ENCODE peak calls at places on chromosomes 16 and 17, in seven cellular contexts. G, B, C, Z, L, Q and P are unnamed samples.

GRCh38 chr17:64024781-64025731 is 4.6 kb upstream of the ICAM2 start:
- DNase-seq in G (no peak), B (no peak), C (no peak), Z (no peak), L (peak), Q (no peak), P (no peak)

GRCh38 chr16:47928008-47928407 is 227.8 kb downstream of the ABCC12 start:
- DNase-seq in G (no peak), B (no peak), C (no peak), Z (no peak), L (no peak), Q (no peak), P (no peak)

GRCh38 chr17:21463779-21464407 is 87.7 kb downstream of the KCNJ12 start:
- DNase-seq in G (peak), B (no peak), C (no peak), Z (peak), L (no peak), Q (no peak), P (peak)

GRCh38 chr16:88719267-88719932 is 13.1 kb downstream of the CTU2 start:
- DNase-seq in G (no peak), B (no peak), C (no peak), Z (peak), L (no peak), Q (no peak), P (no peak)

GRCh38 chr16:19153876-19154275 is 14.2 kb upstream of the SYT17 start:
- DNase-seq in G (no peak), B (no peak), C (peak), Z (no peak), L (no peak), Q (no peak), P (no peak)

GRCh38 chr17:27289856-27290255 is 4.1 kb upstream of the WSB1 start:
- DNase-seq in G (no peak), B (no peak), C (no peak), Z (no peak), L (no peak), Q (no peak), P (no peak)

GRCh38 chr16:11330526-11331237 is 14.6 kb upstream of the RMI2 start:
- DNase-seq in G (no peak), B (no peak), C (no peak), Z (no peak), L (no peak), Q (no peak), P (no peak)

GRCh38 chr17:79011451-79012147 is 2.0 kb upstream of the CANT1 start:
- DNase-seq in G (no peak), B (no peak), C (peak), Z (no peak), L (no peak), Q (no peak), P (no peak)

GRCh38 chr16:85707528-85708095 is 18.9 kb upstream of the GINS2 start:
- DNase-seq in G (no peak), B (no peak), C (no peak), Z (no peak), L (no peak), Q (no peak), P (no peak)

GRCh38 chr17:46978489-46979022 is 497 bp downstream of the RPRML start:
- DNase-seq in G (peak), B (no peak), C (no peak), Z (no peak), L (no peak), Q (no peak), P (no peak)

GRCh38 chr16:49854227-49855203 is 1.4 kb downstream of the ZNF423 start:
- DNase-seq in G (peak), B (no peak), C (no peak), Z (peak), L (peak), Q (peak), P (no peak)

GRCh38 chr17:44362964-44363612 is 565 bp downstream of the FAM171A2 start:
- DNase-seq in G (peak), B (no peak), C (no peak), Z (peak), L (no peak), Q (no peak), P (peak)

GRCh38 chr17:44367626-44368025 is 4.0 kb upstream of the FAM171A2 start:
- DNase-seq in G (no peak), B (no peak), C (no peak), Z (no peak), L (no peak), Q (no peak), P (no peak)

GRCh38 chr17:44362479-44362963 is 1.1 kb downstream of the FAM171A2 start:
- DNase-seq in G (no peak), B (no peak), C (no peak), Z (peak), L (no peak), Q (no peak), P (peak)

GRCh38 chr17:44363613-44364159 is at the start of gene FAM171A2:
- DNase-seq in G (peak), B (no peak), C (peak), Z (peak), L (no peak), Q (peak), P (peak)

DNA sequence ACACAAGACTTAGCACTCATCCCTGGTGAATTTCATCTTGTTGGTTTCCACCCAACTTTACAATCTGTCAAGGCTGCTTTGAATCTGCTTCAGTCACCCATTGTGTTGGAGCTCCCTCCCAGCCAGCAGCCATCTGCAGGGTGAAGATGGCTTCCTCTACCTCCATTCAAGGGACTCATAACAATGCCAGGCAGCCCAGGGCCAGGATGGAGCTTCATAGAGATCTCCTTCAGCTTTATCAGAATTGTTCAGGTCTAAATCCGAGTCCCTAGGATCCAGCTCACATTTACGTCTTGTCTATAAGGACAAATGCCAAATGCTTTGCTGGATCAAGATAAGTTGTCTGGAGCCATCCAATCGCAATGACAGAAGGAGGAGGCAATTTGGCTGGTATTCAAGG is 3.6 kb upstream of the FAM171A2 start:
- DNase-seq in G (no peak), B (no peak), C (peak), Z (no peak), L (no peak), Q (peak), P (no peak)
- TF ChIP-seq CTCF in G (no peak), B (no peak), C (no peak), Z (no peak), L (no peak), Q (no peak), P (no peak)

GRCh38 chr17:45051060-45051719 is at the start of gene DCAKD:
- DNase-seq in G (peak), B (peak), C (peak), Z (peak), L (peak), Q (peak), P (peak)
- TF ChIP-seq CTCF in G (no peak), B (peak), C (no peak), Z (peak), L (no peak), Q (no peak), P (no peak)

GRCh38 chr17:43846221-43846712 is 709 bp upstream of the CD300LG start:
- DNase-seq in G (peak), B (peak), C (peak), Z (peak), L (peak), Q (peak), P (peak)
- TF ChIP-seq CTCF in G (peak), B (peak), C (peak), Z (peak), L (peak), Q (peak), P (peak)

DNA sequence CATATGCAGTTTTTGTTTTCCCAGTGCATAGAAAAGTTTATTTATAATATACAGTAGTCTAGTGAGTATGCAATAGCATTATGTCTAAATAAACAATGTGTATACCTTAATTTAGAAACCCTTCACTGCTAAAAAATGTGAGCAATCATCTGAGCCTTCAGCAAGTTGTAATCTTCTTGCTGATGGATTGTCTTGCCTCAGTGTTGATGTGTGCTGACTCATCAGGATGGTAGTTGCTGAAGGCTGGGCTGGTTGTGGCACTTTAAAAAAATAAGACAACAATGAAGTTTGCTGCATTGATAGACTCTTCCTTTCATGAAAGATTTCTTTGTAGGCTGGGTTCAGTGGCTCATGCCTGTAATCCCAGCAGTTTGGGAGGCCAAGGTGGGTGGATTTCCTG is 13.9 kb upstream of the CAPNS2 start:
- DNase-seq in G (no peak), B (peak), C (peak), Z (no peak), L (no peak), Q (no peak), P (no peak)
- TF ChIP-seq CTCF in G (no peak), B (no peak), C (no peak), Z (no peak), L (no peak), Q (no peak), P (no peak)

DNA sequence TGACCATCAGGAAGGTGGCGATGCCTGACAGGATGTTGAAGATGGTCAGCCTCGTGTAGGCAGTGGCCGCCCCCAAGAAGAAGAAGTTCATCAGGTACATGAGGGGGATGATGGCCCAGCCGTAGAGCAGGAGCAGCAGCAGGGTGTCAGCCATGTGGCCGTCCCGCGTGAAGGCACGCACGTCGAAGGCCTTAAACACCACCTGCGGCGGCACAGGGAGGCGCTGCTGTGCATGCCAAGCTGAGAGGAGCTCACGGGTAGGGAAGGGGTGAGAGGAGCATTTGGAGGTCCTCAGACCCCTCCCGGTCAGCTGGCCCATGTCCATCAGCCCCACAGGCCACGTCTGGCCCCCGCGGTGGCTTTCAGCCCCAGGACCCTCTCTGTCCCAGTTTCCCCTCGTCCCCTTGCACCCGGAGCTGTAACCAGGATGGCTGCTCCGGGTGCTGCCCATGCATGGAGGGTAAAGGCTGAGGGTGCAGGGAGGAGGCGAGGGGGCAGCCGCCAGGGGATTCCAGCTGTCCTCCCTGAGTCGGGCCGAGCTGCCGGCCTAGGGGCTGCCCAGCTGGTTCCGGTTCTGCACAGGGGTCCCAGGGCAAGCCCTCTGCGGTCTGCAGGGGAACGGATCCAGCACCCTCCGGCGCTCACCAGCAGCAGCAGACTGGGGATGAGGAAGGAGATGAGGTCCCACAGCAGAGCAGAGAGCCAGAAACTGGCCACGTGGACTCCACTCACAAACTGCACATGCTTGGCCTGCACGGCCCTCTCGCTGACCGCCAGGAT is 17.1 kb upstream of the RNPS1 start:
- DNase-seq in G (no peak), B (no peak), C (no peak), Z (no peak), L (no peak), Q (no peak), P (no peak)
- TF ChIP-seq CTCF in G (no peak), B (no peak), C (no peak), Z (no peak), L (no peak), Q (no peak), P (no peak)

DNA sequence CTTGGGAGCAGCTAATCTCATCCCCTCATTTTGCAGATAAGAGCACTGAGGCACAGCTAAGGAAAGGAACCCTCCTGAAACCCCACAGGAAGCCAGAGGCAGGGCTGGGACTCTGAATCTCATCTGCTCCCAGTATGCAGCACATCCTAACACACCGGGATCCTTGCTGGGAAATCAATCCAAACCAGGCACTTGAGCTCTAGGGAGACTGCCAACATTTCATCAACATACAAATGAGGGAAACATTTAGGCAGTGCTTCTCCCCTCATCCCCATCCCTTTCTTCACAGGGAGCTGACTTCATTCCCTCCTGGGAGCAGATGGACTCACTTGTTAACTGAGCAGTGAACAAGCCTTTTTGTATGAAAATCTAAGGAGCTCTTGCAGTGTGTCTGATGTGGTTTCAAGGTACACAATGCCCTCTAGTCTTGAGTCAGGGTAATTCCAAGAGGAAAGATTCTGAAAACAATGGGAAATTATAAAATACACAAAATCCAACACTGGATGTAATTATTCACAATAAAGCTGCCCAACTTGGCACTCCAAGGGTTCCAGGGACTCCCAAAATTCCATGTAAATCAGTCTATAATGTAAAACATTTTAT is 96.3 kb downstream of the TMEM114 start:
- DNase-seq in G (no peak), B (no peak), C (no peak), Z (no peak), L (no peak), Q (no peak), P (no peak)
- TF ChIP-seq CTCF in G (no peak), B (no peak), C (no peak), Z (no peak), L (no peak), Q (no peak), P (no peak)

GRCh38 chr17:50479522-50480141 is 972 bp downstream of the RSAD1 start:
- DNase-seq in G (peak), B (peak), C (peak), Z (peak), L (peak), Q (peak), P (peak)
- TF ChIP-seq CTCF in G (peak), B (peak), C (peak), Z (peak), L (peak), Q (peak), P (peak)

GRCh38 chr17:1058423-1059130 is 61.6 kb downstream of the TIMM22 start:
- DNase-seq in G (no peak), B (no peak), C (peak), Z (peak), L (peak), Q (peak), P (no peak)
- TF ChIP-seq CTCF in G (peak), B (peak), C (peak), Z (peak), L (peak), Q (peak), P (peak)

GRCh38 chr17:51365090-51365489 is 104.7 kb downstream of the UTP18 start:
- DNase-seq in G (no peak), B (no peak), C (no peak), Z (no peak), L (no peak), Q (no peak), P (no peak)

GRCh38 chr17:51371732-51372151 is 111.4 kb downstream of the UTP18 start:
- DNase-seq in G (peak), B (no peak), C (peak), Z (no peak), L (peak), Q (no peak), P (no peak)

GRCh38 chr17:51372345-51373004 is 112.1 kb downstream of the UTP18 start:
- DNase-seq in G (no peak), B (no peak), C (peak), Z (no peak), L (peak), Q (no peak), P (no peak)

GRCh38 chr17:51362818-51363598 is 102.7 kb downstream of the UTP18 start:
- DNase-seq in G (no peak), B (no peak), C (no peak), Z (no peak), L (no peak), Q (no peak), P (no peak)

DNA sequence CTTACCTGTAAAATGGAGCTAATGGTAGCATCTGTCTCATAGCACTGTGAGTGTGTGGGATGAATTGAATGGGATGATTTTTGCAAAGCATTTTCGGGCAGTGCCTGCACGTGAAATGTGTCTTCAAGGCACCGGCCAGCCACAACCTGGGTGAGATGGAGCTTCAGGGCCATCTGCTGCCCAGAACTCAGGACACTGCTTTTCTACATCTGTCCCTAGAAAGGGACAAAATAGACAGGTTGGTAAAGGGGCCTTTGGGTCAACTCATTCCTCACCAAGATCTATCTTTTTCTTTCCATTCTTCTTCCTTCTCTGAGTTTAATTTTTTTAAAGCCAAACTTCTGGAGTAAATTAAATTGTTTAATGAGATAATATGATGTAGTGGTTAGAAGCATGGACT is 106.5 kb downstream of the UTP18 start:
- DNase-seq in G (no peak), B (no peak), C (no peak), Z (no peak), L (no peak), Q (no peak), P (no peak)
- TF ChIP-seq CTCF in G (no peak), B (no peak), C (no peak), Z (no peak), L (no peak), Q (no peak), P (no peak)